ENCODE peak calls at places on chromosomes 3 and 15, in nine cellular contexts. S is uterus, N is heart left ventricle, I is tibial nerve, Z is adrenal gland, V is endothelial cell of umbilical vein, J is HCT116, P is Peyer's patch, W is right lobe of liver. H is an unnamed sample.

GRCh38 chr3:105997800-105998526 is 129.2 kb upstream of the CBLB start:
- DNase-seq in S (no peak), N (no peak), I (no peak), Z (peak), V (no peak), J (peak), P (no peak), W (no peak), H (no peak)

GRCh38 chr3:195180490-195181106 is 90.4 kb downstream of the XXYLT1 start:
- DNase-seq in S (peak), N (no peak), I (no peak), Z (no peak), V (peak), J (no peak), P (no peak), W (no peak), H (no peak)

GRCh38 chr15:61527836-61528589 is 298.9 kb upstream of the RORA start:
- DNase-seq in S (no peak), N (no peak), I (no peak), Z (no peak), V (peak), J (no peak), P (no peak), W (no peak), H (no peak)

GRCh38 chr3:133895208-133896001 is at the start of gene RAB6B:
- DNase-seq in S (no peak), N (peak), I (no peak), Z (peak), V (peak), J (no peak), P (no peak), W (no peak), H (peak)

GRCh38 chr3:136885357-136886213 is 23.6 kb downstream of the NCK1 start:
- DNase-seq in S (no peak), N (no peak), I (no peak), Z (no peak), V (no peak), J (no peak), P (no peak), W (no peak), H (no peak)

GRCh38 chr15:66440501-66440900 is 53.8 kb downstream of the MAP2K1 start:
- DNase-seq in S (no peak), N (no peak), I (no peak), Z (no peak), V (no peak), J (no peak), P (no peak), W (no peak), H (no peak)

GRCh38 chr15:77285057-77285456 is 134.8 kb downstream of the PEAK1 start:
- DNase-seq in S (no peak), N (no peak), I (no peak), Z (no peak), V (no peak), J (no peak), P (no peak), W (no peak), H (no peak)

GRCh38 chr15:101252836-101253235 is 988 bp upstream of the CHSY1 start:
- DNase-seq in S (no peak), N (no peak), I (no peak), Z (no peak), V (no peak), J (no peak), P (no peak), W (no peak), H (no peak)

GRCh38 chr15:60005352-60006202 is 1.5 kb downstream of the FOXB1 start:
- DNase-seq in S (no peak), N (no peak), I (no peak), Z (no peak), V (no peak), J (no peak), P (no peak), W (no peak), H (no peak)

GRCh38 chr15:36782681-36783080 is 203.3 kb downstream of the CDIN1 start:
- DNase-seq in S (no peak), N (no peak), I (no peak), Z (no peak), V (peak), J (no peak), P (no peak), W (no peak), H (no peak)

DNA sequence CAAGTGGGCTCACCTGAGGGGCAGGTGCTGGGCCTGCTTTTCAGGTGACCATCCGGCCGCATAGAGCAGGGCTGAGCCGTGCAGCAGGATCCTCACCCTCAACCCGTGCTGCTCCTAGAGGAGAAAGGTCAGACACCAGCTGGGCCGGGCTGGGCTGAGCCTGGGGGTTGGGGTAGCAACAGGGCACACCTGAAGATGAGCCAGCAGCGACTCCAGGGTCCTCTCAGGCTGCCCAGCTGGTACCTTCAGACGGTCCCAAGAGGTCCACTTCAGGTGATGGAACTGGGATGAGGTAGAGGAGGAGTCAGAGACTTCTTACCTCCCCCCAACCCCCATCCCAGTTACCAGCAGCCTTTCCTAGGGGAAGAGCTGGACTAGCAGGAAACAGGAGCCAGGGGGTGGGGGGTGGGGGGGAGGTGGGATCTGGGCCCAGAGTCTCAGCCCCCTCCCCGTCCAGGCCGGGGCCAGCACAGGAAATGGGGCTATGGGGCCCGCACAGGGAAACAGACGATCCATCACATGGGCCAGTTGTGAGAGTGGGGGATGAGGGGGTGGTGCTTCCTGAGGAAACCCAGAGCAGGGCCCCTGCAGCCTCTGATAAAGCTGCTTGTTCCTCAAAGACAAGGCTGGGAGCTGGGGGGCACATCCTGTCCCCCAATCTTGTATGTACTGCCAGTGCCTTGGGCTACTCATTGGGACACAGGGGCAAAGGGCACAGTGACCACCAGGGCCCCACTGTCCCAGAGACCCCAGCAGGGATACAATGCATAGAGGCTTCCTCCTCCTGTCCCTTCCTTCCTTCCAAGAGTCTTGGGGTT is 3.0 kb downstream of the INKA1 start:
- DNase-seq in S (peak), N (peak), I (peak), Z (peak), V (peak), J (no peak), P (no peak), W (no peak), H (no peak)
- TF ChIP-seq POLR2A in S (no peak), N (no peak), I (no peak), Z (no peak), V (peak), J (no peak), P (no peak), W (no peak), H (no peak)

GRCh38 chr3:13706886-13707285 is 158.0 kb downstream of the FBLN2 start:
- DNase-seq in S (peak), N (peak), I (no peak), Z (no peak), V (no peak), J (no peak), P (peak), W (peak), H (no peak)

GRCh38 chr3:13708301-13708700 is 159.4 kb downstream of the FBLN2 start:
- DNase-seq in S (peak), N (peak), I (no peak), Z (no peak), V (no peak), J (no peak), P (peak), W (peak), H (peak)

GRCh38 chr3:13708871-13709595 is 160.1 kb downstream of the FBLN2 start:
- DNase-seq in S (no peak), N (no peak), I (no peak), Z (peak), V (no peak), J (no peak), P (peak), W (peak), H (no peak)

GRCh38 chr3:13706451-13706850 is 157.5 kb downstream of the FBLN2 start:
- DNase-seq in S (peak), N (peak), I (no peak), Z (no peak), V (no peak), J (no peak), P (peak), W (peak), H (no peak)

GRCh38 chr3:13707456-13707855 is 158.5 kb downstream of the FBLN2 start:
- DNase-seq in S (peak), N (no peak), I (no peak), Z (no peak), V (no peak), J (no peak), P (peak), W (peak), H (no peak)
- H3K27ac ChIP-seq in S (no peak), N (no peak), I (no peak), Z (no peak), V (no peak), J (no peak), P (no peak), W (no peak), H (no peak)

DNA sequence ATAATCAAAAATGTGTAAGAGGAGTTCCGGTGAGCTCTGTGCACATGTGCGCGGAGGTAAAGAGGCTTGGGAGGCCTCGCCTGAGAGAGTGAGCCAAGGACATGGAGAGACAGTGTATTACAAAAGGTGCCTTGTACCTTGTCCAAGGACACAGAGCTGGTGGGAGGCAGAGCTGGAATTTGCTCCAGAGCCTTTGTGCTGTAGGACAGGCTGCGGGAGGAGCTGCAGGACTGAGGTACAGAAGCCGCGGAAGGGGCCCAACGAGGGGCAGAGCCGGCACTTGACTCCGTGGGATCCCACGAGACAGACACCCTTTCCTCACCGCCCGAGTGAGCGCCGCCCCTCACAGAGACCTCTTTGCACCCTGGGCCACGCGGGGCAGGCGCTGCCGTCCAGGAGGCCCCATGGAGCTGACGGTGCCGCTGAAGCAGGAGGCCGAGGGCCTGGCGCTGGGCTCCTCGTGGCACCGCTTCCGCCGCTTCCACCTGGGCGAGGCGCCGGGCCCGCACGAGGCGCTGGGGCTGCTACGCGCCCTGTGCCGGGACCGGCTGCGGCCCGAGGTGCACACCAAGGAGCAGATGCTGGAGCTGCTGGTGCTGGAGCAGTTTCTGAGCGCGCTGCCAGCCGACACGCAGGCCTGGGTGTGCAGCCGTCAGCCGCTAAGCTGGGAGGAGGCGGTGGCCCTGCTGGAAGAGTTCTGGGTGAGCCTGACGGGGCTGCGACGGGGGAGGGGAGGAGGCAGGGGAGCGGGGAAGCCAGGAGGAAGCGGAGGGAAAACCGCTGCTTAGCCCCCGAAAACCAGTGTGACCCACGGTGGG is 68.7 kb downstream of the SLTM start:
- DNase-seq in S (no peak), N (peak), I (no peak), Z (peak), V (no peak), J (no peak), P (peak), W (peak), H (peak)
- H3K4me3 ChIP-seq in S (peak), N (peak), I (peak), Z (peak), V (no peak), J (no peak), P (peak), W (peak), H (no peak)

DNA sequence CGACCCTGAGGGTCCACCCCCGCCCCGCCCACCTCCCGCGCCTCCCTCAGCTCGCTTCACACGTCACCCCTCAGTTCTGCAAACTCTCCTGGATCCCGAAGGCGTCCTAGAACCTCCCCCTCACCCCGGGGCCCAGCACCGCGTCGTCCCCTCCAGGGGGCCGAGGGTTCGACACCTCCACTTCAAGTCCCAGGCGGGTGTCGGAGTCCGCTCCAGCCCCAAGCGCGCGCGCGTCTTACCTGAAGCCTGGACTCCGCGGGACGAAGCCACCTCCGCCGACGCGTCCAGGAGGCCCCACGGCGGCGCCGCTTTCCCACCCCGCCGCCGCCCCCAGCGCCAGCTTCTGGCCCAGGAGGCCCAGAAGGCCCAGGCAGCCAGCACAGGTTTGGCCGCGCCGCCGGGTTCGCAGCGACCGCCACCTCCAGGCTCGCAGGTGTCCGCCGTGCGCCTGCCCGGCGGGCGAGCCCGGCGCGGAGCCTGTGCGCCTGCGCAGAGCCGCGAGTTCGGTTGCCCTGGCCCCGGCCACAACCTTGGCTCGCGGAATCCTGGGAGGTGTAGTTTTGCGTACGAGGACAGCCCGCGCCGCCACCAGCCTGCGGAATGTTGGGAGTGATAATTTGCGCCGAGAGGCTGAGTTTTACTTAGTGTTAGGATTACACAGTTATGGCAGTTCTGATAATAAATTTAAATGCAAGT is at the start of gene POMGNT2:
- DNase-seq in S (peak), N (peak), I (peak), Z (peak), V (peak), J (peak), P (peak), W (peak), H (peak)
- TF ChIP-seq POLR2A in S (peak), N (no peak), I (peak), Z (peak), V (no peak), J (peak), P (peak), W (peak), H (peak)

GRCh38 chr15:48962662-48963523 is 826 bp downstream of the SHC4 start:
- DNase-seq in S (no peak), N (no peak), I (no peak), Z (peak), V (peak), J (no peak), P (no peak), W (peak), H (peak)
- H3K27ac ChIP-seq in S (peak), N (no peak), I (peak), Z (no peak), V (no peak), J (no peak), P (no peak), W (no peak), H (no peak)

DNA sequence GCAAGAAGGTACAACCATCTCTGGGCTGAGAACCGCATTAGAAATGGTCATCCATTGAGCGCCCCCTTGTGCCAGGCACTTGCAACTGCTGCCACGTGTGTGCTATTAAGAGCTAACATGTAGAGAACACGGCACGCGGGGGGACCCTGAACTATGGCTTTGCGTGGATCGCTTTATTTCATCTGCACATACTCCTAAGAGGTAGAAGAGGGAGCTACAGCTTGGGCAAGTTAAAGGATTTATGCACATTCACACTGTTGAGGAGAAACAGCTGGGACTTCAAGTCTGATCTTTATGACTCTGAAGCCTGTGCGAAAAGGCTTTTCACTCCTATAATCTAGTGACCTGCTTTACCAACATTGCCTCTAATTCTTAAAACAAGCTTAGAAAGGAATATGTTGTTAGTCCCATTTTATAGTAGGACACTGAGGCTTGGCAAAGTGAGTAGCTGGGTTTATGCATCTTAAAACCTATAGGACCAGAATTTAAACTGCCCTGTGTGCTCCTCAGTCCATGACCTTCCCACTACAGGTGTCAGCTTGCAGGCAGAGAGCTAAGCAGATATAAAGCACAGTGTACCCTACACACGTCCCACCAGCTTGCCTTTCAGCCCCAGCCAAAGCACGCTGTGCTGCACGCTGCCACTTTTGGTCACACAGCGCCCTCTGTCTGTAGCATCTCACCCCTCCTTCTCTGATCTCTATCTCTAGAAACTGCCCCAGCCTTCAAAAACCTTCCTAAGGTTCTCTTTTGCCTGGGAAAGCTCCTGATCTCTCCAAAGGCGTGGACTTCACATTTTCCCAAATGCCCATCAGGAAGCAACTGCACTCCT is 57.8 kb downstream of the STARD5 start:
- DNase-seq in S (peak), N (peak), I (peak), Z (peak), V (peak), J (peak), P (peak), W (peak), H (peak)
- H3K4me3 ChIP-seq in S (no peak), N (peak), I (no peak), Z (no peak), V (no peak), J (peak), P (peak), W (peak), H (no peak)

H was measured in body of pancreas.